ENCODE peak calls at places on chromosomes 3 and 15, in ten cellular contexts. W, D, M, A, T, P, J, Z, U and O are unnamed samples.

GRCh38 chr3:30551927-30552326 is 54.5 kb upstream of the TGFBR2 start:
- DNase-seq in W (no peak), D (no peak), M (no peak), A (no peak), T (no peak), P (no peak), J (no peak), Z (no peak), U (no peak), O (no peak)

GRCh38 chr15:20643024-20643770 is 101.6 kb upstream of the GOLGA6L6 start:
- DNase-seq in W (no peak), D (no peak), M (no peak), A (no peak), T (no peak), P (no peak), J (no peak), Z (no peak), U (no peak), O (no peak)

GRCh38 chr3:8974458-8974857 is 11.2 kb upstream of the RAD18 start:
- DNase-seq in W (no peak), D (no peak), M (no peak), A (no peak), T (no peak), P (no peak), J (no peak), Z (no peak), U (no peak), O (no peak)

GRCh38 chr3:100003609-100004503 is 110.4 kb downstream of the FILIP1L start:
- DNase-seq in W (no peak), D (no peak), M (no peak), A (no peak), T (no peak), P (no peak), J (no peak), Z (no peak), U (no peak), O (no peak)

GRCh38 chr3:168094580-168094876 is 1.2 kb downstream of the GOLIM4 start:
- DNase-seq in W (no peak), D (no peak), M (no peak), A (no peak), T (no peak), P (no peak), J (no peak), Z (no peak), U (no peak), O (no peak)

GRCh38 chr3:123423026-123423425 is 25.9 kb downstream of the ADCY5 start:
- DNase-seq in W (no peak), D (no peak), M (no peak), A (no peak), T (no peak), P (no peak), J (peak), Z (no peak), U (no peak), O (peak)

GRCh38 chr3:23602895-23603443 is 202.8 kb upstream of the UBE2E1 start:
- DNase-seq in W (no peak), D (peak), M (no peak), A (no peak), T (no peak), P (no peak), J (no peak), Z (no peak), U (no peak), O (no peak)

GRCh38 chr3:108569336-108569735 is 19.9 kb downstream of the CIP2A start:
- DNase-seq in W (no peak), D (no peak), M (no peak), A (no peak), T (no peak), P (no peak), J (no peak), Z (no peak), U (no peak), O (no peak)

GRCh38 chr3:138796761-138797160 is 38.0 kb downstream of the PIK3CB start:
- DNase-seq in W (no peak), D (no peak), M (no peak), A (no peak), T (no peak), P (no peak), J (no peak), Z (no peak), U (no peak), O (no peak)

GRCh38 chr3:139357899-139358298 is 14.1 kb downstream of the MRPS22 start:
- DNase-seq in W (no peak), D (no peak), M (no peak), A (no peak), T (no peak), P (no peak), J (no peak), Z (no peak), U (no peak), O (no peak)

GRCh38 chr15:70264014-70264492 is 166.3 kb upstream of the TLE3 start:
- DNase-seq in W (no peak), D (peak), M (no peak), A (peak), T (no peak), P (no peak), J (no peak), Z (no peak), U (no peak), O (peak)

GRCh38 chr3:5202267-5202666 is 14.8 kb downstream of the EDEM1 start:
- DNase-seq in W (peak), D (no peak), M (no peak), A (no peak), T (no peak), P (no peak), J (no peak), Z (no peak), U (no peak), O (no peak)

GRCh38 chr3:160016972-160017371 is 28.3 kb downstream of the IL12A start:
- DNase-seq in W (peak), D (peak), M (no peak), A (no peak), T (no peak), P (no peak), J (no peak), Z (no peak), U (peak), O (no peak)

DNA sequence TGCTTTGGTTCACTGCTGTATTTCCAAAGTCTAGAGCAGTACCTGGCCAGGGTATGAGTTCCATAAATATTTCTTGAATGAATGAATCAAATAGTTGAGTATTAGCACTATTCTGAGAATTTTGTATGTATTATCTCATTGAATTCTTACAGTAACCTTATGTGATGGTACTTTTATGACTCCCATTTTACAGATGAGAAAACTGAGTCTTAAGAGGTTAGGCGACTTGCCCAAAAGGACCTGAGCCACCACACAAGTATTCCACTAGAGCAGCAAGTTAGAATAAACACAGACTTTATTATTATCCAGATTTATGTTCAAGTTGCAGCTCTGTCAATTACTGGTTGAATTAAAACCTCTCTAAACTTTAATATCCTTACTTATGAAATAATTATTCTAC is 29.4 kb downstream of the CRTC3 start:
- DNase-seq in W (no peak), D (no peak), M (no peak), A (no peak), T (no peak), P (no peak), J (no peak), Z (no peak), U (no peak), O (no peak)
- TF ChIP-seq CTCF in W (no peak), D (no peak), M (no peak), A (no peak), T (no peak), P (no peak), J (no peak), Z (no peak), U (no peak), O (no peak)

GRCh38 chr3:13071695-13072094 is 1.5 kb downstream of the IQSEC1 start:
- DNase-seq in W (no peak), D (no peak), M (no peak), A (no peak), T (no peak), P (no peak), J (no peak), Z (no peak), U (no peak), O (no peak)
- H3K4me3 ChIP-seq in W (no peak), D (no peak), M (no peak), A (no peak), T (no peak), P (no peak), J (no peak), Z (no peak), U (no peak), O (no peak)

GRCh38 chr3:156176048-156176447 is 55.7 kb downstream of the KCNAB1 start:
- DNase-seq in W (no peak), D (no peak), M (no peak), A (no peak), T (no peak), P (no peak), J (no peak), Z (no peak), U (no peak), O (peak)

GRCh38 chr3:156175570-156175969 is 55.2 kb downstream of the KCNAB1 start:
- DNase-seq in W (no peak), D (peak), M (no peak), A (no peak), T (no peak), P (no peak), J (no peak), Z (no peak), U (peak), O (no peak)

GRCh38 chr3:156172536-156172935 is 52.2 kb downstream of the KCNAB1 start:
- DNase-seq in W (no peak), D (no peak), M (no peak), A (no peak), T (no peak), P (no peak), J (no peak), Z (no peak), U (no peak), O (no peak)

GRCh38 chr3:156176629-156177210 is 56.3 kb downstream of the KCNAB1 start:
- DNase-seq in W (no peak), D (no peak), M (no peak), A (no peak), T (no peak), P (no peak), J (no peak), Z (no peak), U (no peak), O (no peak)

DNA sequence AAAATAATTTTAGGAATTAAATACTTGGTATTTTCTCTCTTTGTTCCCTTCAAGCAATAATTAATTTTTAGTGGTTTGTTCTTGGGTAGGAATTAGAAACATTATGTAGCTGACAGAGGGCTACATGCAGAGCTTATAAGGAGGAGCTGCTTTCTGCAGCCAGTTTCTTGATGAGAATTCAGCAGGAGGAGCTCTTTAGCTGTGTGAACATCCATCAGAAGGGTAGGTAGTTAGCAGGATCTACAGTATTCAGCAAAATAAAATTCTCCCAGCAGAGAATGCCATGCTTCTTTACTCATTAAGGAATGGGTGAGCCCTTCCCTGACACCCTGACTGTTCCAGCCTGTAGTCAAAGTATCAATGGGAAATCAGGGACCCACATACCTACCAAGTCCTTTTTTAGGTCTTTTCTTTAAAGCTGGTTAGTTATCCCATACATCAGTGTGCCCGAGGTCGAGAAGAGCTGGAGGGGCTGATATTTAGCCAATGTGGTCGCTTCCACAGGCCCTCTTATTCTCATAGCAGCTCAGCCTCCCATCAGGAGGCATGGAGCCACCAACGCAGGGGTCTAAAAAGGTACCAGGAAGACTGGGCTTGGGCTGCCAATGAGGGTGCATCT is 54.0 kb downstream of the KCNAB1 start:
- DNase-seq in W (peak), D (peak), M (no peak), A (no peak), T (no peak), P (peak), J (no peak), Z (peak), U (peak), O (no peak)
- TF ChIP-seq CTCF in W (peak), D (peak), M (no peak), A (no peak), T (peak), P (no peak), J (peak), Z (peak), U (peak), O (peak)

GRCh38 chr3:117063910-117064309 is 354.3 kb downstream of the TUSC7 start:
- DNase-seq in W (peak), D (peak), M (no peak), A (no peak), T (no peak), P (no peak), J (no peak), Z (peak), U (peak), O (no peak)
- H3K4me3 ChIP-seq in W (no peak), D (no peak), M (no peak), A (no peak), T (no peak), P (no peak), J (no peak), Z (no peak), U (no peak), O (no peak)